ENCODE peak calls at places on chromosomes 5 and 9, in nine cellular contexts. K is HFF-Myc; W is CD8-positive, alpha-beta memory T cell; M is A549; Z is IMR-90; C is neuronal stem cell; T is skeletal muscle cell; F is Peyer's patch; L is neural progenitor cell. B is an unnamed sample.

GRCh38 chr5:38853753-38854470 is 8.1 kb downstream of the OSMR start:
- DNase-seq in K (no peak), M (peak; percentile 35), T (peak; percentile 59), F (no peak), L (no peak), C (no peak), W (no peak), Z (peak; percentile 94), B (peak; percentile 74)

GRCh38 chr9:99752710-99753109 is 69.0 kb upstream of the NR4A3 start:
- DNase-seq in F (no peak), M (no peak), K (peak; percentile 47), W (no peak), Z (peak; percentile 54), L (no peak), T (peak; percentile 51), C (no peak), B (peak; percentile 81)

GRCh38 chr9:89550516-89550915 is 52.6 kb upstream of the SEMA4D start:
- DNase-seq in T (no peak), F (no peak), Z (no peak), K (no peak), W (no peak), C (no peak), M (no peak), L (no peak), B (no peak)

GRCh38 chr9:111067472-111067871 is 29.2 kb upstream of the LPAR1 start:
- DNase-seq in W (no peak), Z (no peak), L (no peak), F (no peak), T (no peak), K (no peak), C (no peak), M (no peak), B (peak; percentile 58)

GRCh38 chr9:135061441-135061840 is 26.0 kb upstream of the OLFM1 start:
- DNase-seq in W (no peak), Z (no peak), T (no peak), M (no peak), L (no peak), K (no peak), F (peak; percentile 21), C (no peak), B (no peak)

GRCh38 chr9:110241491-110242321 is 14.6 kb downstream of the TXN start:
- DNase-seq in C (no peak), W (no peak), T (no peak), M (no peak), Z (peak; percentile 39), K (no peak), L (no peak), F (no peak), B (no peak)

GRCh38 chr5:139061274-139061673 is 136.9 kb downstream of the SIL1 start:
- DNase-seq in M (no peak), T (peak; percentile 74), W (no peak), C (no peak), K (no peak), L (no peak), Z (peak; percentile 64), F (no peak), B (peak; percentile 66)

GRCh38 chr9:14173730-14174129 is 140.2 kb downstream of the NFIB start:
- DNase-seq in Z (no peak), K (no peak), T (no peak), F (no peak), M (no peak), W (no peak), C (no peak), L (no peak), B (no peak)

GRCh38 chr9:133666387-133666786 is 30.2 kb downstream of the DBH start:
- DNase-seq in F (no peak), W (no peak), M (no peak), K (no peak), Z (no peak), T (no peak), L (no peak), C (no peak), B (no peak)

GRCh38 chr9:86732514-86732913 is 214.8 kb downstream of the GAS1 start:
- DNase-seq in C (no peak), L (no peak), W (no peak), Z (peak; percentile 92), T (peak; percentile 98), M (no peak), K (peak; percentile 71), F (no peak), B (peak; percentile 82)

GRCh38 chr9:32875242-32875641 is 91.9 kb downstream of the TMEM215 start:
- DNase-seq in C (no peak), W (no peak), L (no peak), T (no peak), F (no peak), K (no peak), Z (no peak), M (no peak), B (no peak)

GRCh38 chr5:159797566-159797965 is 118.7 kb upstream of the ADRA1B start:
- DNase-seq in F (no peak), K (no peak), T (no peak), C (no peak), W (no peak), Z (no peak), M (no peak), L (no peak), B (no peak)

GRCh38 chr5:50749181-50749580 is 82.7 kb downstream of the PARP8 start:
- DNase-seq in K (no peak), L (no peak), W (no peak), Z (no peak), F (no peak), C (no peak), T (no peak), M (no peak), B (no peak)

GRCh38 chr9:133237271-133237731 is 28.3 kb upstream of the OBP2B start:
- DNase-seq in F (no peak), L (no peak), Z (no peak), W (no peak), K (no peak), T (peak; percentile 7), M (no peak), C (no peak), B (no peak)

GRCh38 chr5:82011761-82012160 is 39.9 kb downstream of the ATG10 start:
- DNase-seq in M (no peak), T (peak; percentile 23), C (no peak), K (no peak), L (no peak), F (no peak), W (no peak), Z (peak; percentile 49), B (peak; percentile 54)

DNA sequence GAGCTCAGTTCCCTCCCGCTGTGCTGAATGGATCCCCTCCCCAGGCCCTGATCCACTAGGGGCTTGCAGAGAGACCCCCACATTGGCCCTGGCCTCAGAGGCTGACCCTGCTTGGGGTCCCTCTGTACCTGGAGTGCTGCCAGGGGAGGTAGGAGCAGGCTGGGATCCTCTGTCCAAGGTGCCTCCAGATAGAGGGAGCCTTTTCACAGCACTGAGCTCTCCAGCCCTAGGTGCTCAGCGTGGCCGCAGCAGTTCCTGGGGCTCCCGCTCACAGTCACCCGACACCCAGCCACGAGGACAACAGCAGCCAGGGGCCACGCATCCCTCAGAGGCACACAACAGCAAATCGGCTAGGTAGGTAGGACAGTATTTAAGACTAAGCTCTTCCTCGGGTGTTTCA is 62.2 kb upstream of the IRX2 start:
- DNase-seq in M (no peak), C (no peak), Z (no peak), F (no peak), W (no peak), T (no peak), L (no peak), K (no peak), B (no peak)
- H3K4me3 ChIP-seq in M (no peak overlapping the region), C (no peak overlapping the region), Z (no peak overlapping the region), F (no peak overlapping the region), W (no peak overlapping the region), T (no peak overlapping the region), L (no peak overlapping the region), K (no peak overlapping the region), B (no peak overlapping the region)

GRCh38 chr9:131308906-131309305 is 19.4 kb downstream of the PLPP7 start:
- DNase-seq in C (no peak), W (no peak), F (no peak), K (no peak), M (no peak), L (no peak), T (no peak), Z (no peak), B (no peak)

GRCh38 chr9:131309526-131310276 is 20.2 kb downstream of the PLPP7 start:
- DNase-seq in T (no peak), K (no peak), F (no peak), Z (no peak), L (no peak), C (no peak), W (no peak), M (no peak), B (no peak)

GRCh38 chr9:131312822-131313770 is 23.6 kb downstream of the PLPP7 start:
- DNase-seq in F (no peak), T (no peak), C (no peak), Z (no peak), K (no peak), M (no peak), W (no peak), L (no peak), B (no peak)

GRCh38 chr9:131312246-131312645 is 22.7 kb downstream of the PLPP7 start:
- DNase-seq in Z (no peak), F (no peak), T (no peak), L (no peak), C (no peak), W (no peak), M (no peak), K (no peak), B (no peak)

DNA sequence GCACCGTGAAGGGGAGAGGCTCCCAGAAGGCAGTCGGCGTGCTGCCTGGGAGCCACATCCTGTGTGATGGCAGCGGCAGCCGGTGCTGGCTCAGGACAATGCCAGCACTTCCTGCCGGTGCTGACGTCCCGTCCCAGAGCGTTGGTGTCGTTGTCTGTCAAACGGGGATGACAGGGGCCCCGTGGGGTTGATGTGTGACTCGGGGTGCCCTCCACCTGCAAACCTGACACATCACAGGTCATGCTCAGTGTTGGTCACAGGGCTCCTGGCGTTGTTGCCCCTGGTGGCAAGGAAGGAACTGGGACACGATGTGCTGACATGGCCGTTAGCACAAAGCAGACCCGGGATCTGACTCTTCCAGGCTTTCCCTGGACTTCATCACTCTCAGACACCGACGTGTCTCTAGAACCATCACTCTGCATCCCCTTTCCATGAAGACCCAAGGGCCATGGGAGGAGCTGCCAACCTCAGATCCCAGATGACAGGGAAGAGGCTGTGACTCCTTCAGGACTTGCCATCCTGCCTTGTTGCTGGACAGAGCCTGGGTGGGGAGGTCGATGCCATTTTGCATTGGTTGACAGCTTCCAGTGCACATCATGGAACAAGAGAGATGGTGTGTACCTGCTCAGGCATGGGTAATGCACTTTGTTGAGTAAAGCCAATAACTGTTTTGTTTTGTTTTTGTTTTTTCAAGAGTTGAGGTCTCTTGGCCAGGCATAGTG is 21.5 kb downstream of the PLPP7 start:
- DNase-seq in M (peak; percentile 38), Z (no peak), C (no peak), K (no peak), W (peak; percentile 59), T (no peak), L (peak; percentile 18), F (peak; percentile 70), B (no peak)
- H3K4me3 ChIP-seq in M (no peak overlapping the region), Z (no peak overlapping the region), C (no peak overlapping the region), K (no peak overlapping the region), W (peak overlapping the region; percentile 66), T (no peak overlapping the region), L (no peak overlapping the region), F (no peak overlapping the region), B (no peak overlapping the region)

GRCh38 chr5:522899-523657 is 1.2 kb downstream of the SLC9A3 start:
- DNase-seq in K (no peak), C (no peak), L (peak; percentile 58), Z (no peak), W (no peak), T (no peak), M (peak; percentile 35), F (peak; percentile 74), B (no peak)
- H3K4me3 ChIP-seq in K (no peak overlapping the region), C (no peak overlapping the region), L (peak overlapping the region; percentile 55), Z (no peak overlapping the region), W (no peak overlapping the region), T (no peak overlapping the region), M (peak overlapping the region; percentile 44), F (no peak overlapping the region), B (no peak overlapping the region)

GRCh38 chr5:73393606-73394489 is 54.7 kb downstream of the FOXD1 start:
- DNase-seq in K (no peak), F (no peak), C (no peak), L (no peak), Z (no peak), M (no peak), T (no peak), W (no peak), B (no peak)
- H3K4me3 ChIP-seq in K (no peak overlapping the region), F (no peak overlapping the region), C (no peak overlapping the region), L (no peak overlapping the region), Z (no peak overlapping the region), M (no peak overlapping the region), T (no peak overlapping the region), W (no peak overlapping the region), B (no peak overlapping the region)